ENCODE peak calls at places on chromosomes 4 and X, in five cellular contexts. V, M, I, X and N are unnamed samples.

GRCh38 chrX:53362439-53362838 is 60.0 kb downstream of the SMC1A start:
- DNase-seq in V (no peak), M (no peak), I (no peak), X (no peak), N (no peak)

GRCh38 chr4:61375316-61375715 is 175.2 kb downstream of the ADGRL3 start:
- DNase-seq in V (no peak), M (no peak), I (no peak), X (no peak), N (no peak)

GRCh38 chr4:4320528-4320927 is 30.5 kb downstream of the ZBTB49 start:
- DNase-seq in V (no peak), M (no peak), I (no peak), X (no peak), N (no peak)

GRCh38 chr4:31580843-31581242 is 860.7 kb downstream of the PCDH7 start:
- DNase-seq in V (no peak), M (no peak), I (no peak), X (no peak), N (no peak)

GRCh38 chr4:184459413-184459812 is 14.9 kb downstream of the IRF2 start:
- DNase-seq in V (no peak), M (no peak), I (no peak), X (no peak), N (no peak)

GRCh38 chrX:103520391-103520790 is 1.1 kb upstream of the RAB40A start:
- DNase-seq in V (no peak), M (no peak), I (no peak), X (no peak), N (no peak)

GRCh38 chr4:88672987-88673386 is 24.6 kb downstream of the NAP1L5 start:
- DNase-seq in V (no peak), M (no peak), I (no peak), X (peak; percentile 47), N (no peak)

GRCh38 chrX:103343105-103343504 is 13.1 kb downstream of the TCEAL7 start:
- DNase-seq in V (no peak), M (peak; percentile 29), I (no peak), X (peak; percentile 61), N (no peak)

GRCh38 chrX:124211312-124211942 is 121.0 kb upstream of the TEX13D start:
- DNase-seq in V (no peak), M (peak; percentile 20), I (no peak), X (peak; percentile 37), N (no peak)

GRCh38 chr4:189533603-189534002 is 407.1 kb upstream of the FRG1 start:
- DNase-seq in V (no peak), M (no peak), I (no peak), X (no peak), N (no peak)

GRCh38 chr4:129062580-129062979 is 30.8 kb downstream of the SCLT1 start:
- DNase-seq in V (no peak), M (no peak), I (no peak), X (no peak), N (no peak)

GRCh38 chr4:129059028-129059427 is 34.3 kb downstream of the SCLT1 start:
- DNase-seq in V (no peak), M (no peak), I (no peak), X (no peak), N (no peak)

GRCh38 chr4:129064717-129065116 is 28.6 kb downstream of the SCLT1 start:
- DNase-seq in V (no peak), M (no peak), I (no peak), X (no peak), N (no peak)

DNA sequence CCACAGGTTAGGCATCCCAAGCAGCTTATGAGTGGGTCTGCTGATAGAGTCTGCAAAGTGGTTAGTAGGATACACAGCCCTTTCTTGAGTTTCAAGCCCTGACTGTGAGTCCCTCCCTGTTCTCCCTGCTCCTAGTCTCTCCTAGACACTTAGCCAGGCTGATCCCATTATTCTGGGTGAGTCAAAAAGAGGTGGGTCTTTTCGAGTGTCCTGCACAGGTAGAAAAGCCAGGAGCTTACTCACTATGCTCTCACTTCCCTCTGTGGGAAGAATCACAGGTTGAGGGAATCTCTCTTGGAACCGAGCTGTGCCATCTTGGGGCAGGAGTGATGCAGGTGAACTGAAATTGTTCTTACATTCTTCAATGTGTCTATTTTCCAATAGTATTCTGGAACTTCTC is 29.7 kb downstream of the SCLT1 start:
- DNase-seq in V (no peak), M (no peak), I (no peak), X (no peak), N (no peak)
- H3K9me3 ChIP-seq in V (peaks cover 33% of the 10 kb centered on the region), M (peaks cover 38% of the 10 kb centered on the region), I (peaks cover 20% of the 10 kb centered on the region), X (peaks cover 28% of the 10 kb centered on the region), N (peaks cover 51% of the 10 kb centered on the region)

GRCh38 chr4:385934-386707 is 48.5 kb downstream of the ZNF141 start:
- DNase-seq in V (no peak), M (no peak), I (no peak), X (no peak), N (no peak)
- H3K9me3 ChIP-seq in V (peaks cover 92% of the 10 kb centered on the region), M (peaks cover 16% of the 10 kb centered on the region), I (peaks cover 26% of the 10 kb centered on the region), X (peaks cover 13% of the 10 kb centered on the region), N (peaks cover 98% of the 10 kb centered on the region)

GRCh38 chr4:256492-256891 is 48.8 kb downstream of the ZNF732 start:
- DNase-seq in V (no peak), M (no peak), I (no peak), X (no peak), N (no peak)
- H3K9me3 ChIP-seq in V (peaks cover 82% of the 10 kb centered on the region), M (peaks cover 21% of the 10 kb centered on the region), I (peaks cover 22% of the 10 kb centered on the region), X (peaks cover 32% of the 10 kb centered on the region), N (peaks cover 98% of the 10 kb centered on the region)

GRCh38 chr4:34814266-34814665 is 1430.0 kb downstream of the ARAP2 start:
- DNase-seq in V (no peak), M (no peak), I (no peak), X (no peak), N (no peak)
- H3K9me3 ChIP-seq in V (no peaks in the 10 kb centered on the region), M (no peaks in the 10 kb centered on the region), I (no peaks in the 10 kb centered on the region), X (no peaks in the 10 kb centered on the region), N (no peaks in the 10 kb centered on the region)